ENCODE peak calls at places on chromosomes 13 and 19, in five cellular contexts. One of them, this sample, is unnamed.

GRCh38 chr13:26168835-26169234 is 53.3 kb downstream of the RNF6 start:
- DNase-seq in lower leg skin: no peak
- DNase-seq in astrocyte of the spinal cord: no peak
- DNase-seq in fibroblast of villous mesenchyme: peak
- DNase-seq in ovary: no peak
- DNase-seq in this sample: no peak

GRCh38 chr13:30125422-30126073 is 181.8 kb downstream of the KATNAL1 start:
- DNase-seq in lower leg skin: peak
- DNase-seq in astrocyte of the spinal cord: peak
- DNase-seq in fibroblast of villous mesenchyme: peak
- DNase-seq in ovary: peak
- DNase-seq in this sample: no peak

GRCh38 chr19:39531834-39532232 is 819 bp downstream of the EID2B start:
- DNase-seq in lower leg skin: no peak
- DNase-seq in astrocyte of the spinal cord: no peak
- DNase-seq in fibroblast of villous mesenchyme: peak
- DNase-seq in ovary: no peak
- DNase-seq in this sample: no peak

GRCh38 chr13:76512676-76513277 is 373.4 kb downstream of the KCTD12 start:
- DNase-seq in lower leg skin: no peak
- DNase-seq in astrocyte of the spinal cord: peak
- DNase-seq in fibroblast of villous mesenchyme: peak
- DNase-seq in ovary: no peak
- DNase-seq in this sample: no peak

GRCh38 chr19:48249502-48250014 is 6.2 kb downstream of the CARD8 start:
- DNase-seq in lower leg skin: peak
- DNase-seq in astrocyte of the spinal cord: peak
- DNase-seq in fibroblast of villous mesenchyme: no peak
- DNase-seq in ovary: no peak
- DNase-seq in this sample: peak

GRCh38 chr19:38667552-38668205 is 20.2 kb downstream of the ACTN4 start:
- DNase-seq in lower leg skin: no peak
- DNase-seq in astrocyte of the spinal cord: peak
- DNase-seq in fibroblast of villous mesenchyme: peak
- DNase-seq in ovary: no peak
- DNase-seq in this sample: no peak

GRCh38 chr19:49432141-49433073 is 7.2 kb downstream of the GFY start:
- DNase-seq in lower leg skin: no peak
- DNase-seq in astrocyte of the spinal cord: no peak
- DNase-seq in fibroblast of villous mesenchyme: no peak
- DNase-seq in ovary: no peak
- DNase-seq in this sample: no peak

GRCh38 chr19:34274284-34274826 is 20.0 kb downstream of the GARRE1 start:
- DNase-seq in lower leg skin: no peak
- DNase-seq in astrocyte of the spinal cord: no peak
- DNase-seq in fibroblast of villous mesenchyme: no peak
- DNase-seq in ovary: no peak
- DNase-seq in this sample: no peak

GRCh38 chr13:40469581-40470282 is 196.7 kb downstream of the FOXO1 start:
- DNase-seq in lower leg skin: no peak
- DNase-seq in astrocyte of the spinal cord: no peak
- DNase-seq in fibroblast of villous mesenchyme: no peak
- DNase-seq in ovary: no peak
- DNase-seq in this sample: no peak

GRCh38 chr13:111216166-111216960 is 101.3 kb downstream of the ARHGEF7 start:
- DNase-seq in lower leg skin: no peak
- DNase-seq in astrocyte of the spinal cord: peak
- DNase-seq in fibroblast of villous mesenchyme: peak
- DNase-seq in ovary: peak
- DNase-seq in this sample: no peak

GRCh38 chr13:114339779-114340534 is 25.7 kb downstream of the CHAMP1 start:
- DNase-seq in lower leg skin: no peak
- DNase-seq in astrocyte of the spinal cord: peak
- DNase-seq in fibroblast of villous mesenchyme: peak
- DNase-seq in ovary: no peak
- DNase-seq in this sample: peak

GRCh38 chr19:28633223-28634030 is 579.5 kb downstream of the UQCRFS1 start:
- DNase-seq in lower leg skin: no peak
- DNase-seq in astrocyte of the spinal cord: peak
- DNase-seq in fibroblast of villous mesenchyme: no peak
- DNase-seq in ovary: no peak
- DNase-seq in this sample: peak

GRCh38 chr13:44078806-44079378 is 199.2 kb downstream of the LACC1 start:
- DNase-seq in lower leg skin: no peak
- DNase-seq in astrocyte of the spinal cord: no peak
- DNase-seq in fibroblast of villous mesenchyme: no peak
- DNase-seq in ovary: no peak
- DNase-seq in this sample: no peak

GRCh38 chr13:102089177-102089576 is 312.7 kb downstream of the FGF14 start:
- DNase-seq in lower leg skin: no peak
- DNase-seq in astrocyte of the spinal cord: peak
- DNase-seq in fibroblast of villous mesenchyme: no peak
- DNase-seq in ovary: no peak
- DNase-seq in this sample: no peak
- TF ChIP-seq CTCF in lower leg skin: no peak
- TF ChIP-seq CTCF in astrocyte of the spinal cord: peak
- TF ChIP-seq CTCF in fibroblast of villous mesenchyme: peak
- TF ChIP-seq CTCF in ovary: no peak
- TF ChIP-seq CTCF in this sample: no peak

GRCh38 chr13:106156468-106156867 is 379.0 kb downstream of the EFNB2 start:
- DNase-seq in lower leg skin: no peak
- DNase-seq in astrocyte of the spinal cord: peak
- DNase-seq in fibroblast of villous mesenchyme: peak
- DNase-seq in ovary: no peak
- DNase-seq in this sample: no peak

GRCh38 chr13:106152047-106152446 is 383.4 kb downstream of the EFNB2 start:
- DNase-seq in lower leg skin: no peak
- DNase-seq in astrocyte of the spinal cord: no peak
- DNase-seq in fibroblast of villous mesenchyme: no peak
- DNase-seq in ovary: no peak
- DNase-seq in this sample: no peak

GRCh38 chr13:106155411-106155810 is 380.1 kb downstream of the EFNB2 start:
- DNase-seq in lower leg skin: no peak
- DNase-seq in astrocyte of the spinal cord: no peak
- DNase-seq in fibroblast of villous mesenchyme: no peak
- DNase-seq in ovary: no peak
- DNase-seq in this sample: no peak

GRCh38 chr13:106153041-106153440 is 382.4 kb downstream of the EFNB2 start:
- DNase-seq in lower leg skin: no peak
- DNase-seq in astrocyte of the spinal cord: no peak
- DNase-seq in fibroblast of villous mesenchyme: no peak
- DNase-seq in ovary: no peak
- DNase-seq in this sample: no peak

GRCh38 chr13:106153876-106154275 is 381.6 kb downstream of the EFNB2 start:
- DNase-seq in lower leg skin: no peak
- DNase-seq in astrocyte of the spinal cord: no peak
- DNase-seq in fibroblast of villous mesenchyme: no peak
- DNase-seq in ovary: no peak
- DNase-seq in this sample: no peak
- TF ChIP-seq CTCF in lower leg skin: no peak
- TF ChIP-seq CTCF in astrocyte of the spinal cord: no peak
- TF ChIP-seq CTCF in fibroblast of villous mesenchyme: no peak
- TF ChIP-seq CTCF in ovary: no peak
- TF ChIP-seq CTCF in this sample: no peak

GRCh38 chr13:45882626-45883025 is 31.1 kb upstream of the SIAH3 start:
- DNase-seq in lower leg skin: no peak
- DNase-seq in astrocyte of the spinal cord: no peak
- DNase-seq in fibroblast of villous mesenchyme: no peak
- DNase-seq in ovary: no peak
- DNase-seq in this sample: no peak

GRCh38 chr13:45879666-45880065 is 28.1 kb upstream of the SIAH3 start:
- DNase-seq in lower leg skin: no peak
- DNase-seq in astrocyte of the spinal cord: peak
- DNase-seq in fibroblast of villous mesenchyme: no peak
- DNase-seq in ovary: no peak
- DNase-seq in this sample: no peak

GRCh38 chr13:45876781-45877180 is 25.2 kb upstream of the SIAH3 start:
- DNase-seq in lower leg skin: no peak
- DNase-seq in astrocyte of the spinal cord: no peak
- DNase-seq in fibroblast of villous mesenchyme: no peak
- DNase-seq in ovary: no peak
- DNase-seq in this sample: no peak

GRCh38 chr13:45878966-45879365 is 27.4 kb upstream of the SIAH3 start:
- DNase-seq in lower leg skin: no peak
- DNase-seq in astrocyte of the spinal cord: no peak
- DNase-seq in fibroblast of villous mesenchyme: no peak
- DNase-seq in ovary: no peak
- DNase-seq in this sample: no peak

DNA sequence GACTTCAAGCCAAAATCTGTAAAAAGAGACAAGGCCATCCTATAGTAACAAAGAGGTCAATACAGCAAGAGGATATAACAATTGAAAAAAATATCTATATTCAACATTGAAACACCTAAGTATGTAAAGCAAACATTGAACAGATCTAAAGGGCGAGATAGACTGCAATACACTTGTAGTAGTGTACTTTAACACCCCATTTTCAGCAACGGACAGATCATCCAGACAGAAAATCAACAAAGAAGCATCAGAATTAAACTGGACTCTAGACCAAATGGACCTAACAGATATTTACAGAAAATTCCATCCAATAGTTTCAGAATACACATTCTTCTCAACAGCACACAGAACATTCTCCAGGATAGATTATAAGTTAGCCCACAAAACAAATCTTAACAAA is 28.7 kb upstream of the SIAH3 start:
- DNase-seq in lower leg skin: no peak
- DNase-seq in astrocyte of the spinal cord: no peak
- DNase-seq in fibroblast of villous mesenchyme: no peak
- DNase-seq in ovary: no peak
- DNase-seq in this sample: no peak
- TF ChIP-seq CTCF in lower leg skin: no peak
- TF ChIP-seq CTCF in astrocyte of the spinal cord: no peak
- TF ChIP-seq CTCF in fibroblast of villous mesenchyme: no peak
- TF ChIP-seq CTCF in ovary: no peak
- TF ChIP-seq CTCF in this sample: no peak

GRCh38 chr19:10514211-10515145 is 2.8 kb downstream of the S1PR5 start:
- DNase-seq in lower leg skin: no peak
- DNase-seq in astrocyte of the spinal cord: no peak
- DNase-seq in fibroblast of villous mesenchyme: no peak
- DNase-seq in ovary: no peak
- DNase-seq in this sample: no peak
- TF ChIP-seq CTCF in lower leg skin: no peak
- TF ChIP-seq CTCF in astrocyte of the spinal cord: no peak
- TF ChIP-seq CTCF in fibroblast of villous mesenchyme: no peak
- TF ChIP-seq CTCF in ovary: no peak
- TF ChIP-seq CTCF in this sample: no peak

GRCh38 chr19:53461866-53462265 is 5.7 kb upstream of the ZNF813 start:
- DNase-seq in lower leg skin: no peak
- DNase-seq in astrocyte of the spinal cord: no peak
- DNase-seq in fibroblast of villous mesenchyme: no peak
- DNase-seq in ovary: no peak
- DNase-seq in this sample: no peak

GRCh38 chr19:53467503-53468262 is at the start of gene ZNF813:
- DNase-seq in lower leg skin: peak
- DNase-seq in astrocyte of the spinal cord: peak
- DNase-seq in fibroblast of villous mesenchyme: peak
- DNase-seq in ovary: peak
- DNase-seq in this sample: peak

GRCh38 chr19:53467138-53467502 is 413 bp upstream of the ZNF813 start:
- DNase-seq in lower leg skin: no peak
- DNase-seq in astrocyte of the spinal cord: no peak
- DNase-seq in fibroblast of villous mesenchyme: no peak
- DNase-seq in ovary: peak
- DNase-seq in this sample: no peak

GRCh38 chr19:53463263-53463662 is 4.3 kb upstream of the ZNF813 start:
- DNase-seq in lower leg skin: no peak
- DNase-seq in astrocyte of the spinal cord: peak
- DNase-seq in fibroblast of villous mesenchyme: peak
- DNase-seq in ovary: peak
- DNase-seq in this sample: no peak

DNA sequence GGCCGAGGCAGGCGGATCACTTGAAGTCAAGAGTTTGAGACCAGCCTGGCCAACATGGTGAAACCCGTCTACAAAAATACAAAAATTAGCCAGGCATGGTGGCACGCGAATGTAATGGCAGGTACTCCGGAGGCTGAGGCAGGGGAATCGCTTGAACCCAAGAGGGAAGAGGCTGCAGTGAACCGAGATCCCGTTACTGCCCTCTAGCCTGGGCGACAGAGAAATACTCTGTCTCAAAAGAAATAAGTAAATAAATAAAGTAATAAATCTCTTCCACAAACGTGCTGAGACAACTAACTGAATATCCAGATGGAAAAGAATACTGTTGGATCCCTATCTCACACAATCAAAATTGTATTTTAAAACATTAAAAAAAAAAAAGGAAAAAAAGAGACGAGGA is 807 bp upstream of the ZNF813 start:
- DNase-seq in lower leg skin: no peak
- DNase-seq in astrocyte of the spinal cord: no peak
- DNase-seq in fibroblast of villous mesenchyme: no peak
- DNase-seq in ovary: no peak
- DNase-seq in this sample: no peak
- TF ChIP-seq CTCF in lower leg skin: no peak
- TF ChIP-seq CTCF in astrocyte of the spinal cord: no peak
- TF ChIP-seq CTCF in fibroblast of villous mesenchyme: no peak
- TF ChIP-seq CTCF in ovary: no peak
- TF ChIP-seq CTCF in this sample: no peak

GRCh38 chr19:16627928-16628182 is 149 bp downstream of the MED26 start:
- DNase-seq in lower leg skin: no peak
- DNase-seq in astrocyte of the spinal cord: no peak
- DNase-seq in fibroblast of villous mesenchyme: no peak
- DNase-seq in ovary: no peak
- DNase-seq in this sample: no peak

GRCh38 chr19:16628183-16628983 is at the start of gene MED26:
- DNase-seq in lower leg skin: peak
- DNase-seq in astrocyte of the spinal cord: peak
- DNase-seq in fibroblast of villous mesenchyme: peak
- DNase-seq in ovary: peak
- DNase-seq in this sample: peak

GRCh38 chr19:16627194-16627927 is 643 bp downstream of the MED26 start:
- DNase-seq in lower leg skin: peak
- DNase-seq in astrocyte of the spinal cord: no peak
- DNase-seq in fibroblast of villous mesenchyme: peak
- DNase-seq in ovary: peak
- DNase-seq in this sample: peak

GRCh38 chr19:16628984-16629691 is 1.1 kb upstream of the MED26 start:
- DNase-seq in lower leg skin: peak
- DNase-seq in astrocyte of the spinal cord: peak
- DNase-seq in fibroblast of villous mesenchyme: peak
- DNase-seq in ovary: peak
- DNase-seq in this sample: peak

DNA sequence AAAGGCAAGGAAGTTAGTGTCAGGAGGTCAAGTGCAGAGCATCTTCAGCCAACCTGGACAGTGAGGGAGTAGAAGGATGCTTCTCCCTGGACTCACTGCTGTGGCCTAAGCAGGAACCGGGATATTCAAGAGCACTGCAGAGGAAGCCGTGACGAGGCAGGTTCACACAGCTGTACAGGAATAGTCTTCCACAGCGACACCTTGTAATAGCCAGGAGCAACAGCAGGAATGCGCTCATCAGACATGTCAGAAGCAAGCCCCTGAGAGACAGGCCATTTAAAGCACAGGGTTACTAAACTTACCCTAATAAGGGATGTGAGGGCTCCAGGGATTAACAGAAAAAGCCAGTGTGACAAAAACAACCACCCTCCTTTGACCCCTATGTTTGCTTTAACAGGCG is 3.5 kb upstream of the MED26 start:
- DNase-seq in lower leg skin: no peak
- DNase-seq in astrocyte of the spinal cord: no peak
- DNase-seq in fibroblast of villous mesenchyme: no peak
- DNase-seq in ovary: no peak
- DNase-seq in this sample: no peak
- TF ChIP-seq CTCF in lower leg skin: no peak
- TF ChIP-seq CTCF in astrocyte of the spinal cord: no peak
- TF ChIP-seq CTCF in fibroblast of villous mesenchyme: no peak
- TF ChIP-seq CTCF in ovary: no peak
- TF ChIP-seq CTCF in this sample: no peak

This sample was measured in HL-60.